ENCODE peak calls at places on chromosomes 13 and 19, in nine cellular contexts. P is skeletal muscle cell; O is left lung; Q is HCEC 1CT; T is HTR-8/SVneo; N is tibial artery; A is thoracic aorta; V is Ammon's horn; R is activated gamma-delta T cell treated with anti-CD3 and anti-CD28 coated beads, Interleukin-2, amount 50 U/mL, for 16 hours. E is an unnamed sample.

GRCh38 chr13:102945324-102945815 is 99.5 kb downstream of the ERCC5 start:
- DNase-seq in T (no peak), V (no peak), O (no peak), A (no peak), R (no peak), N (no peak), Q (no peak), P (no peak), E (no peak)

GRCh38 chr19:14544977-14545715 is 15.8 kb downstream of the TECR start:
- DNase-seq in N (no peak), R (no peak), P (no peak), O (no peak), Q (no peak), T (no peak), V (peak), A (no peak), E (no peak)

GRCh38 chr19:3243851-3244700 is 19.6 kb downstream of the CELF5 start:
- DNase-seq in R (no peak), P (peak), N (no peak), T (no peak), O (no peak), A (no peak), Q (peak), V (no peak), E (peak)

GRCh38 chr13:113457510-113457909 is 4.2 kb upstream of the ADPRHL1 start:
- DNase-seq in A (no peak), N (no peak), R (no peak), Q (no peak), V (no peak), T (no peak), O (no peak), P (no peak), E (no peak)

GRCh38 chr13:98979012-98979411 is 1.1 kb upstream of the DOCK9 start:
- DNase-seq in V (no peak), P (no peak), N (no peak), A (no peak), Q (no peak), R (no peak), T (no peak), O (no peak), E (no peak)

GRCh38 chr13:42355841-42356575 is 84.1 kb downstream of the AKAP11 start:
- DNase-seq in P (no peak), R (no peak), Q (no peak), V (no peak), N (no peak), A (no peak), T (no peak), O (no peak), E (peak)

GRCh38 chr13:31733066-31733465 is 6.3 kb upstream of the RXFP2 start:
- DNase-seq in R (no peak), N (no peak), O (no peak), Q (no peak), T (no peak), P (no peak), V (no peak), A (no peak), E (no peak)

GRCh38 chr19:49676136-49676689 is 858 bp upstream of the PRMT1 start:
- DNase-seq in A (no peak), V (peak), O (peak), Q (peak), R (no peak), P (peak), N (no peak), T (peak), E (peak)

GRCh38 chr19:17590780-17591688 is 35.6 kb downstream of the COLGALT1 start:
- DNase-seq in P (no peak), T (no peak), O (no peak), R (no peak), V (no peak), A (no peak), Q (no peak), N (no peak), E (no peak)

GRCh38 chr19:1948676-1949075 is 7.7 kb downstream of the CSNK1G2 start:
- DNase-seq in P (no peak), V (peak), R (no peak), A (no peak), Q (no peak), T (no peak), N (no peak), O (no peak), E (no peak)

GRCh38 chr19:3275068-3275582 is 50.7 kb downstream of the CELF5 start:
- DNase-seq in T (peak), Q (no peak), R (peak), N (no peak), O (no peak), V (peak), A (no peak), P (no peak), E (no peak)

GRCh38 chr13:98295371-98295770 is 118.3 kb upstream of the RNF113B start:
- DNase-seq in T (no peak), A (no peak), P (no peak), O (no peak), Q (peak), N (no peak), V (no peak), R (no peak), E (no peak)

GRCh38 chr13:95100525-95101121 is 200.6 kb downstream of the ABCC4 start:
- DNase-seq in T (peak), P (peak), V (no peak), A (no peak), O (no peak), Q (peak), R (no peak), N (no peak), E (peak)

GRCh38 chr13:27389891-27390290 is 34.5 kb upstream of the GTF3A start:
- DNase-seq in P (no peak), Q (no peak), T (no peak), A (no peak), V (no peak), R (no peak), N (no peak), O (no peak), E (no peak)

GRCh38 chr13:97256343-97256783 is 34.2 kb downstream of the MBNL2 start:
- DNase-seq in R (no peak), Q (peak), T (peak), N (no peak), P (no peak), V (no peak), A (no peak), O (no peak), E (peak)

GRCh38 chr13:46100191-46100877 is 4.5 kb downstream of the CPB2 start:
- DNase-seq in R (no peak), A (no peak), T (no peak), N (no peak), V (no peak), P (no peak), Q (peak), O (no peak), E (peak)

GRCh38 chr13:24392972-24393371 is 83.6 kb downstream of the C1QTNF9 start:
- DNase-seq in P (no peak), T (no peak), Q (no peak), V (no peak), O (no peak), R (no peak), A (no peak), N (no peak), E (no peak)

GRCh38 chr13:102970542-102970941 is 95.7 kb downstream of the SLC10A2 start:
- DNase-seq in V (no peak), Q (no peak), P (no peak), A (no peak), O (no peak), T (no peak), R (no peak), N (no peak), E (no peak)

GRCh38 chr19:45443462-45444317 is 20.0 kb upstream of the ERCC1 start:
- DNase-seq in T (peak), V (peak), Q (peak), R (peak), N (peak), O (peak), A (peak), P (peak), E (peak)

GRCh38 chr19:2923510-2923909 is 21.3 kb downstream of the ZNF77 start:
- DNase-seq in Q (peak), O (no peak), T (no peak), R (no peak), N (no peak), P (peak), A (no peak), V (peak), E (no peak)

GRCh38 chr19:30733826-30734550 is 361.8 kb downstream of the ZNF536 start:
- DNase-seq in A (no peak), Q (no peak), P (no peak), O (no peak), V (peak), T (no peak), R (no peak), N (no peak), E (no peak)

GRCh38 chr19:37329686-37330085 is 41.2 kb upstream of the ZNF527 start:
- DNase-seq in T (no peak), V (no peak), R (no peak), A (no peak), O (no peak), N (no peak), Q (no peak), P (no peak), E (no peak)

GRCh38 chr13:34900288-34900739 is 41.8 kb upstream of the NBEA start:
- DNase-seq in O (no peak), A (no peak), T (no peak), P (no peak), R (no peak), Q (no peak), N (no peak), V (no peak), E (no peak)

GRCh38 chr13:95937700-95938320 is 115.4 kb downstream of the UGGT2 start:
- DNase-seq in T (no peak), N (no peak), Q (no peak), V (no peak), P (no peak), R (no peak), A (no peak), O (no peak), E (no peak)

GRCh38 chr13:47250141-47250540 is 353.3 kb upstream of the HTR2A start:
- DNase-seq in T (no peak), P (peak), R (no peak), Q (no peak), O (no peak), N (no peak), A (peak), V (no peak), E (no peak)

GRCh38 chr19:14699641-14700040 is 9.8 kb downstream of the ZNF333 start:
- DNase-seq in V (no peak), O (no peak), A (no peak), R (no peak), T (no peak), Q (no peak), P (no peak), N (no peak), E (no peak)

GRCh38 chr13:73273737-73274136 is 214.9 kb downstream of the KLF5 start:
- DNase-seq in O (no peak), T (peak), R (no peak), P (peak), Q (peak), V (no peak), A (no peak), N (no peak), E (peak)

E was measured in HT1080.